ENCODE peak calls at places on chromosome 18, in four cellular contexts. One of them, this sample, is unnamed.

GRCh38 chr18:59842947-59843346 is 56.8 kb upstream of the PMAIP1 start:
- DNase-seq in A172: no peak
- DNase-seq in fibroblast of mammary gland: no peak
- DNase-seq in activated T-helper 9 cell treated with anti-CD3 and anti-CD28 coated beads, Interleukin-2, amount 50 U/mL, for 16 hours: no peak
- DNase-seq in this sample: no peak

GRCh38 chr18:13362051-13362450 is 143.5 kb downstream of the LDLRAD4 start:
- DNase-seq in A172: no peak
- DNase-seq in fibroblast of mammary gland: no peak
- DNase-seq in activated T-helper 9 cell treated with anti-CD3 and anti-CD28 coated beads, Interleukin-2, amount 50 U/mL, for 16 hours: no peak
- DNase-seq in this sample: no peak

GRCh38 chr18:3481696-3482210 is 31.8 kb downstream of the TGIF1 start:
- DNase-seq in A172: no peak
- DNase-seq in fibroblast of mammary gland: peak; percentile 39
- DNase-seq in activated T-helper 9 cell treated with anti-CD3 and anti-CD28 coated beads, Interleukin-2, amount 50 U/mL, for 16 hours: no peak
- DNase-seq in this sample: no peak

GRCh38 chr18:51751901-51752300 is 554.4 kb upstream of the MEX3C start:
- DNase-seq in A172: peak; percentile 19
- DNase-seq in fibroblast of mammary gland: no peak
- DNase-seq in activated T-helper 9 cell treated with anti-CD3 and anti-CD28 coated beads, Interleukin-2, amount 50 U/mL, for 16 hours: no peak
- DNase-seq in this sample: no peak

GRCh38 chr18:48867978-48868377 is 82.8 kb downstream of the SMAD7 start:
- DNase-seq in A172: no peak
- DNase-seq in fibroblast of mammary gland: no peak
- DNase-seq in activated T-helper 9 cell treated with anti-CD3 and anti-CD28 coated beads, Interleukin-2, amount 50 U/mL, for 16 hours: no peak
- DNase-seq in this sample: no peak

GRCh38 chr18:77063256-77063655 is 69.3 kb downstream of the MBP start:
- DNase-seq in A172: peak; percentile 68
- DNase-seq in fibroblast of mammary gland: peak; percentile 74
- DNase-seq in activated T-helper 9 cell treated with anti-CD3 and anti-CD28 coated beads, Interleukin-2, amount 50 U/mL, for 16 hours: peak; percentile 68
- DNase-seq in this sample: peak; percentile 80

GRCh38 chr18:77087391-77088141 is 45.0 kb downstream of the MBP start:
- DNase-seq in A172: no peak
- DNase-seq in fibroblast of mammary gland: peak; percentile 51
- DNase-seq in activated T-helper 9 cell treated with anti-CD3 and anti-CD28 coated beads, Interleukin-2, amount 50 U/mL, for 16 hours: no peak
- DNase-seq in this sample: no peak

GRCh38 chr18:28789460-28789859 is 612.5 kb upstream of the CDH2 start:
- DNase-seq in A172: no peak
- DNase-seq in fibroblast of mammary gland: peak; percentile 25
- DNase-seq in activated T-helper 9 cell treated with anti-CD3 and anti-CD28 coated beads, Interleukin-2, amount 50 U/mL, for 16 hours: no peak
- DNase-seq in this sample: no peak

GRCh38 chr18:45689386-45689785 is 34.6 kb upstream of the SLC14A1 start:
- DNase-seq in A172: no peak
- DNase-seq in fibroblast of mammary gland: no peak
- DNase-seq in activated T-helper 9 cell treated with anti-CD3 and anti-CD28 coated beads, Interleukin-2, amount 50 U/mL, for 16 hours: no peak
- DNase-seq in this sample: no peak

GRCh38 chr18:50706199-50706598 is 113.6 kb downstream of the MRO start:
- DNase-seq in A172: no peak
- DNase-seq in fibroblast of mammary gland: no peak
- DNase-seq in activated T-helper 9 cell treated with anti-CD3 and anti-CD28 coated beads, Interleukin-2, amount 50 U/mL, for 16 hours: no peak
- DNase-seq in this sample: no peak

GRCh38 chr18:76131738-76132137 is 363.3 kb downstream of the ZNF516 start:
- DNase-seq in A172: peak; percentile 1
- DNase-seq in fibroblast of mammary gland: peak; percentile 66
- DNase-seq in activated T-helper 9 cell treated with anti-CD3 and anti-CD28 coated beads, Interleukin-2, amount 50 U/mL, for 16 hours: no peak
- DNase-seq in this sample: no peak

GRCh38 chr18:34772887-34773286 is 62.8 kb downstream of the DTNA start:
- DNase-seq in A172: no peak
- DNase-seq in fibroblast of mammary gland: peak; percentile 61
- DNase-seq in activated T-helper 9 cell treated with anti-CD3 and anti-CD28 coated beads, Interleukin-2, amount 50 U/mL, for 16 hours: no peak
- DNase-seq in this sample: no peak

This sample was measured in T-helper 22 cell.